ENCODE peak calls at places on chromosomes 2 and 18, in six cellular contexts. O is lung microvascular endothelial cell, X is NCI-H187, I is neural crest cell, P is naive B cell, W is T1000. T is an unnamed sample.

GRCh38 chr2:206798009-206798408 is 32.6 kb downstream of the FASTKD2 start:
- DNase-seq in O (peak), X (no peak), I (no peak), P (no peak), W (no peak), T (no peak)

GRCh38 chr18:50707841-50708240 is 112.0 kb downstream of the MRO start:
- DNase-seq in O (no peak), X (no peak), I (no peak), P (no peak), W (no peak), T (no peak)

GRCh38 chr2:196431957-196432356 is 207.6 kb upstream of the CCDC150 start:
- DNase-seq in O (peak), X (no peak), I (peak), P (no peak), W (no peak), T (peak)

GRCh38 chr2:29317077-29317517 is 201.9 kb downstream of the CLIP4 start:
- DNase-seq in O (peak), X (no peak), I (no peak), P (no peak), W (no peak), T (no peak)

GRCh38 chr2:69589973-69590652 is 53.4 kb downstream of the AAK1 start:
- DNase-seq in O (peak), X (no peak), I (no peak), P (no peak), W (no peak), T (no peak)

GRCh38 chr2:5698171-5698570 is 6.0 kb downstream of the SOX11 start:
- DNase-seq in O (no peak), X (no peak), I (no peak), P (no peak), W (no peak), T (no peak)

GRCh38 chr2:183195397-183195796 is 71.2 kb downstream of the NUP35 start:
- DNase-seq in O (no peak), X (no peak), I (no peak), P (no peak), W (no peak), T (no peak)

GRCh38 chr2:203501870-203502269 is 33.2 kb downstream of the RAPH1 start:
- DNase-seq in O (no peak), X (no peak), I (no peak), P (no peak), W (no peak), T (no peak)

GRCh38 chr2:168585700-168586099 is 129.6 kb downstream of the CERS6 start:
- DNase-seq in O (no peak), X (no peak), I (no peak), P (no peak), W (no peak), T (no peak)

GRCh38 chr2:98913916-98914712 is 21.9 kb downstream of the CRACDL start:
- DNase-seq in O (no peak), X (peak), I (no peak), P (no peak), W (no peak), T (peak)

GRCh38 chr2:199704358-199705238 is 146.4 kb downstream of the FTCDNL1 start:
- DNase-seq in O (peak), X (no peak), I (no peak), P (peak), W (peak), T (peak)

GRCh38 chr18:35808796-35809195 is 163.7 kb upstream of the RMP24 start:
- DNase-seq in O (no peak), X (no peak), I (no peak), P (no peak), W (no peak), T (no peak)

GRCh38 chr2:13858626-13859025 is 773.9 kb upstream of the LRATD1 start:
- DNase-seq in O (no peak), X (no peak), I (no peak), P (no peak), W (no peak), T (no peak)

GRCh38 chr2:191501390-191502168 is 176.4 kb upstream of the NABP1 start:
- DNase-seq in O (peak), X (no peak), I (no peak), P (no peak), W (no peak), T (peak)

GRCh38 chr2:199444749-199445148 is 13.0 kb downstream of the SATB2 start:
- DNase-seq in O (no peak), X (no peak), I (no peak), P (no peak), W (no peak), T (no peak)

GRCh38 chr2:237281900-237282306 is 132.1 kb downstream of the COL6A3 start:
- DNase-seq in O (no peak), X (peak), I (no peak), P (no peak), W (peak), T (no peak)

GRCh38 chr2:201985740-201986735 is 47.6 kb upstream of the FZD7 start:
- DNase-seq in O (no peak), X (no peak), I (no peak), P (no peak), W (no peak), T (peak)

GRCh38 chr18:51082571-51083264 is 52.7 kb downstream of the SMAD4 start:
- DNase-seq in O (peak), X (no peak), I (no peak), P (no peak), W (no peak), T (no peak)

GRCh38 chr2:11753886-11754704 is 7.7 kb downstream of the LPIN1 start:
- DNase-seq in O (peak), X (peak), I (no peak), P (peak), W (no peak), T (no peak)

GRCh38 chr2:9780368-9781130 is 62.7 kb upstream of the TAF1B start:
- DNase-seq in O (no peak), X (no peak), I (no peak), P (no peak), W (no peak), T (no peak)

GRCh38 chr2:224990717-224991116 is 51.6 kb downstream of the DOCK10 start:
- DNase-seq in O (no peak), X (no peak), I (no peak), P (no peak), W (no peak), T (no peak)

GRCh38 chr18:61917870-61918269 is 25.1 kb upstream of the RNF152 start:
- DNase-seq in O (no peak), X (no peak), I (no peak), P (no peak), W (no peak), T (no peak)

T was measured in NCI-H2171 treated with DMSO at 0.1 percent for 48 hours.